ENCODE peak calls at places on chromosomes 4 and X, in four cellular contexts. M, P, F and A are unnamed samples.

GRCh38 chrX:22069586-22069985 is 37.5 kb downstream of the PHEX start:
- DNase-seq in M (no peak), P (no peak), F (no peak), A (no peak)

GRCh38 chr4:38322709-38323108 is 341.3 kb upstream of the KLF3 start:
- DNase-seq in M (peak; percentile 44), P (no peak), F (no peak), A (no peak)

GRCh38 chr4:107034091-107034698 is 1.9 kb downstream of the DKK2 start:
- DNase-seq in M (peak; percentile 5), P (no peak), F (peak; percentile 77), A (no peak)

GRCh38 chr4:17366496-17366895 is 145.4 kb downstream of the QDPR start:
- DNase-seq in M (no peak), P (no peak), F (no peak), A (no peak)

GRCh38 chrX:135086197-135086854 is 34.0 kb downstream of the ETDB start:
- DNase-seq in M (peak; percentile 77), P (peak; percentile 15), F (peak; percentile 54), A (peak; percentile 51)

GRCh38 chr4:5098176-5098575 is 46.9 kb downstream of the STK32B start:
- DNase-seq in M (no peak), P (no peak), F (no peak), A (no peak)

GRCh38 chr4:55143858-55144257 is 18.5 kb upstream of the KDR start:
- DNase-seq in M (no peak), P (no peak), F (no peak), A (peak; percentile 36)

GRCh38 chr4:176478076-176478475 is 158.3 kb downstream of the SPCS3 start:
- DNase-seq in M (no peak), P (no peak), F (no peak), A (no peak)

GRCh38 chrX:41337140-41337539 is 3.2 kb downstream of the DDX3X start:
- DNase-seq in M (peak; percentile 4), P (no peak), F (no peak), A (no peak)

GRCh38 chr4:109005523-109005922 is 242.7 kb upstream of the ETNPPL start:
- DNase-seq in M (no peak), P (no peak), F (no peak), A (no peak)

GRCh38 chr4:38500433-38500832 is 163.6 kb upstream of the KLF3 start:
- DNase-seq in M (no peak), P (no peak), F (peak; percentile 12), A (no peak)

GRCh38 chrX:74147439-74147838 is 156.5 kb upstream of the ZCCHC13 start:
- DNase-seq in M (no peak), P (no peak), F (no peak), A (no peak)

DNA sequence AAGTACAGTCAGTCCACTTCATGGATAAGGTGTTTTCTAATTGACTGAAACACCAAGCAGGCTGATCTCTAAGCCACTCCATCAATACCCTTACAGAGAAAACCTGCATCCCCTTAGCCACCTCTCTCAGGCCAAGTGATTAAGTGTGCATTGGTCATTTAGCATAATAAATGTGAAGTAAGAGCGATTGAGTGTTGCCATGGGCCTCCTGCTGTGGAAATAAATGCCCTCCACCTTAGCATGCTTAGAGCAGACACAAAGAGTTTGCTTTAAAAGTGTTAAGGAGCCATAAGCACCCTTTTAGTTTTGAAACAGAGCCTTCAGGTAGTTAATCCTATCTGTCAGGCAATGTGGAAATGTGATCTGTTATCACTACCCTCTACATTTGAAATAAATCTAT is 386.5 kb downstream of the GPAT3 start:
- DNase-seq in M (no peak), P (no peak), F (no peak), A (no peak)
- TF ChIP-seq JUND in M (no peak), P (no peak), F (no peak), A (no peak)

GRCh38 chr4:74287791-74288190 is 20.5 kb upstream of the EPGN start:
- DNase-seq in M (no peak), P (no peak), F (no peak), A (no peak)

GRCh38 chr4:74284074-74284473 is 24.2 kb upstream of the EPGN start:
- DNase-seq in M (no peak), P (no peak), F (no peak), A (no peak)

GRCh38 chr4:74287164-74287563 is 21.1 kb upstream of the EPGN start:
- DNase-seq in M (no peak), P (no peak), F (no peak), A (no peak)

GRCh38 chr4:74279716-74280115 is 28.6 kb upstream of the EPGN start:
- DNase-seq in M (no peak), P (no peak), F (no peak), A (no peak)

DNA sequence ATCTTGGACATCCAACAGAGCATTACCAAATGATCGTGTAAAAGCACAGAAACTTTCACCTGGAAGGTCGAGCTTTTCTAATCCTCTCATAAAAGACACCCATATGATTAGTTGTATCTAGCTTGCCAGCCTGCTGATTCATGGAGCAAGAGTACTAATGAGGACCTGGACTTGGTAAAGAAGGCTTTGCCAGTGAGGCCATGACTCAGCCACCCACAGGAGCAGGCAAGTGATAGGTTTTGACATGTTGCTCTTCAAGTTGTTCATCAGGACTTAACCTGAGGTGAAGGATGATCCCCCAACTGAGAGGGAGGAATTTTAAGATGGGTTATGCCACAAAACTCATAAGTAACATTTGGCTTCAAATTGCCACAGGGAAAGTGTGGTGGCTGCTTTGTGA is 24.7 kb upstream of the EPGN start:
- DNase-seq in M (peak; percentile 10), P (no peak), F (no peak), A (no peak)
- TF ChIP-seq JUND in M (no peak), P (no peak), F (peak; percentile 91), A (no peak)

GRCh38 chrX:24842486-24842885 is 148.8 kb downstream of the POLA1 start:
- DNase-seq in M (no peak), P (no peak), F (no peak), A (no peak)

GRCh38 chrX:24851776-24852175 is 158.1 kb downstream of the POLA1 start:
- DNase-seq in M (no peak), P (no peak), F (no peak), A (no peak)

DNA sequence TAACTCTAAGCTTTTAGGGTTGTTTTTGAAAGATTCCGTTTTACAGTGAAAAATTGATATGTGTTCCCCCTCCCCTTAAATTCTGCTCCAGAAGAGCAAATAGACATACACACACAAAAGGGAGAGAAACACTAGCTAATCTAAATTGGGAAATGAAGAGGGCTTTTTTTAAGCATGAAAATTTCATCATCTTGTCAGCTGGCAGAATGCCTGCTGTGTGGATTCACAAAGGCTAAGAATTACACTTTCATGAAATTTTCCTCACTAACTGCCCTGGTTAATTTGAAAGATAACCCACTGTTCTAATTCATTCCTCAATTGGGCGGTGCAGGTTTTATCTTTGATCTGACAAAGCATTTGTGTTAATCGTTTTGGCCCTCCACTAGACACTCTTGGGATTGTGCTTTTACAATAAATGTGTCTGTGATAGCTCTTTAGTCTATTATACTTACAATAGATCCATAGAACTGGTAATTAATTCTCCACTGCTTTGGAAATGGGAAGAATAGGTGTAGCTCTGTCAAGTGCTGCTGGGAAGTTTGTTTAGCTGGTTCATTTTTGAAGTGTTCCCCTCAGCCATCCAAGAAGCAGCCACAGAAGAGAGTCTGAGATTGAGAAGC is 152.9 kb downstream of the POLA1 start:
- DNase-seq in M (no peak), P (no peak), F (no peak), A (no peak)
- TF ChIP-seq JUND in M (no peak), P (no peak), F (no peak), A (no peak)

DNA sequence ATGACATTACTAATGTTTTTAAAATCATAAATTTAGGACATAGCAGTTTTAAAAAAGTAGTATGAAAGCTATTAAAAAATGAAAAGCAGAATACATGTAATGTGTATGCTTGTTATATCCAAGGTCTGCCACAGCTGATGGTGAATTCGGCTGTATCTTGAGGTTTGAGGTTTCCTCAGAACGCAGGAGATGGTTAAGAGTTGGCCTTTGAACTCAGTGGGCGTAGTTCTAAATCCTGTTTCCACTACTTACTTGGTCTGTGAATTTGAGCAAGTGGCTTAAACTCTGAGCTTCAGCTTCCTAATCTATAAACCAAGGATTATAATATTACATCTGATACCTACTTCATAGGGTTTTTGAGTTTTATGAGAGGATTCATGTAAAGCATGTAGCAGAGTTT is 125.2 kb downstream of the STIM2 start:
- DNase-seq in M (peak; percentile 14), P (peak; percentile 44), F (no peak), A (no peak)
- TF ChIP-seq JUND in M (no peak), P (no peak), F (no peak), A (no peak)

DNA sequence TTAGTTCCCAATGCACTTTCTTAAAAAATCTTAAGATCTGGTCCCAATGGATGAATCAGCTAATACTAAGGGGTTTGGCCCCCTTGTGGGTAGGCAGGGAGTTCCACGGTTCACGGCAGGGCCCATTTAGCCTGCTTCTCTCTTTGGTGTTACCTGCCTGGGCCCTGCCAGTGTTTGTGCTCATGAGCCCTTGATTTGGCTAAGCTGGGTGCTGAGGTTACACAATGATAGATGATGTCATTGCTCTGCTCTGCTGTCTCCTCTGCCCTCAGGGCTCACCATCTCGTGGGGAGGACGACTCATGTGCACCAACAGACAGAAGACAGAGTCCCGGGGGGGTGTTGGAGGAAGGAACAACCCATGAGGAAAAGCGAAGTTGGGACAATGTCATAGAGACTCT is 24.4 kb downstream of the RTL5 start:
- DNase-seq in M (no peak), P (no peak), F (peak; percentile 31), A (no peak)
- TF ChIP-seq JUND in M (no peak), P (no peak), F (no peak), A (no peak)

DNA sequence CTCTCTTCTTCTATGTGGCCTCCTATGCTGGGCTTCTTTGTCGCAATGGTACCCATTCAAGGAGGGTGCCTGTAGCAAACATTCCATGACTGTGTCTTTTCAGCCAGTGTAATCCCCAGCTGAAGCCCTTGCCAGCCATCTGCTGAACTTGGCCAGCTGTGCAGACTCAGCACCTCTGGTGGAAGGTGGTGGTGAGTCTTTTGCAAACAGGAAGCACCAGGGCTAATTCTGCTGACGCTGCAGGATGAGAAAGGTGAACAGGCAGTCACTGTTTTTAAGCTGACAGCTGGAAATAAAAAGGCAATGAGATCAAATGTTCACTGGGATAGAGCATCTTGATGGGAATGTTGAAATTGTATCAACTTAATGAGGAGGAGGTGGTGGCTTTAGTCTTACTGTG is 298.7 kb upstream of the CLNK start:
- DNase-seq in M (no peak), P (no peak), F (no peak), A (no peak)
- TF ChIP-seq JUND in M (no peak), P (no peak), F (no peak), A (no peak)

DNA sequence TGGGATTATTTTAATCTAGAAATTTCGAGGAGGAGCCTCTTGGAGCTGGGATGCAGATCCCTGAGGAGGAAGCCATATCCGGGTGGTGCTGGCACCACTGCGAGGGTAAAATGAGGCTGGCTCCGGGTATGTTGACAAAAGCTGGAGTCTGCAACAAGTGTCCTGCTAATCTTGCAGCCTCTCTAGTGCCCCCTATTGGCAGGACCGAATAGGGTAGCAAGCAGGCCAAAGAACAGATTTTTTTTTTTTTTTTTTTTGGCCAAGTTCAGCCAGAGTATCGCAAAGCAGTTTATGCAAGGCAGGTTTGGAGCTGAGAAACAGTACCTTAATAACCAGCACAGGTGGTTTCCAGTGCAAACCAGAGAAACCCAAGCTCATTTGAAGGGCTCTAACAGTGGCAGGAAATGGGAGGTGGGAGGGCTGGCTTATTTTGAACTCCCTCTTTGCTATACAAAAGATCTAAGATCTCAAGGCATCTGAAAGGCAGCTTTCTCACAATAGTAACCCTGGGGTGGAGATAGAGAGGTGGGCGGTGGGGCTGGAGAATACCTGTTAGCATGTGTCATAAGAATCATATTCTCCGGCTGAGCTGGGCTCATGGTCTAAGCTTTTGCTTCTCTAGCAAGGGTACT is 38.2 kb upstream of the OCIAD2 start:
- DNase-seq in M (peak; percentile 69), P (no peak), F (peak; percentile 16), A (peak; percentile 33)
- TF ChIP-seq JUND in M (no peak), P (no peak), F (no peak), A (no peak)